ENCODE peak calls at places on chromosomes 5 and 9, in eight cellular contexts. F, Y, X, G, V, O, B and E are unnamed samples.

GRCh38 chr9:137168575-137168906 is 1.3 kb downstream of the LRRC26 start:
- DNase-seq in F (no peak), Y (peak; percentile 64), X (no peak), G (peak; percentile 53), V (no peak), O (no peak), B (no peak), E (no peak)

GRCh38 chr9:135551031-135551430 is 5.1 kb downstream of the OBP2A start:
- DNase-seq in F (no peak), Y (no peak), X (peak; percentile 41), G (no peak), V (no peak), O (no peak), B (no peak), E (no peak)

GRCh38 chr9:36118201-36118600 is 18.3 kb upstream of the GLIPR2 start:
- DNase-seq in F (no peak), Y (no peak), X (no peak), G (no peak), V (no peak), O (no peak), B (no peak), E (no peak)

GRCh38 chr5:138869763-138870500 is 5.2 kb downstream of the LRRTM2 start:
- DNase-seq in F (no peak), Y (no peak), X (no peak), G (no peak), V (no peak), O (no peak), B (no peak), E (no peak)

GRCh38 chr5:157159209-157159751 is 6.8 kb downstream of the GARIN3 start:
- DNase-seq in F (no peak), Y (no peak), X (no peak), G (no peak), V (no peak), O (no peak), B (no peak), E (no peak)

GRCh38 chr5:63564789-63565188 is 397.5 kb downstream of the HTR1A start:
- DNase-seq in F (no peak), Y (no peak), X (no peak), G (no peak), V (no peak), O (no peak), B (no peak), E (no peak)

GRCh38 chr9:106333487-106333886 is 529.5 kb upstream of the ZNF462 start:
- DNase-seq in F (no peak), Y (no peak), X (no peak), G (peak; percentile 27), V (no peak), O (no peak), B (no peak), E (no peak)

GRCh38 chr5:7886849-7887460 is 18.0 kb downstream of the MTRR start:
- DNase-seq in F (no peak), Y (no peak), X (no peak), G (peak; percentile 50), V (peak; percentile 72), O (no peak), B (no peak), E (peak; percentile 61)

GRCh38 chr5:55918097-55919035 is 67.2 kb downstream of the IL31RA start:
- DNase-seq in F (no peak), Y (peak; percentile 35), X (no peak), G (no peak), V (no peak), O (no peak), B (no peak), E (no peak)

GRCh38 chr5:132657676-132658382 is at the start of gene IL13:
- DNase-seq in F (no peak), Y (no peak), X (no peak), G (no peak), V (peak; percentile 19), O (no peak), B (no peak), E (no peak)

GRCh38 chr9:127942152-127943010 is 4.7 kb upstream of the DPM2 start:
- DNase-seq in F (peak; percentile 69), Y (peak; percentile 83), X (no peak), G (peak; percentile 76), V (peak; percentile 68), O (peak; percentile 91), B (peak; percentile 70), E (peak; percentile 84)

GRCh38 chr5:154849791-154850201 is 607 bp downstream of the FAXDC2 start:
- DNase-seq in F (no peak), Y (no peak), X (no peak), G (no peak), V (peak; percentile 54), O (no peak), B (no peak), E (peak; percentile 39)

GRCh38 chr9:120381839-120382238 is 198.1 kb downstream of the CDK5RAP2 start:
- DNase-seq in F (no peak), Y (no peak), X (no peak), G (no peak), V (no peak), O (peak; percentile 37), B (no peak), E (no peak)

GRCh38 chr5:146890733-146891440 is 12.3 kb upstream of the PPP2R2B start:
- DNase-seq in F (no peak), Y (no peak), X (no peak), G (no peak), V (peak; percentile 15), O (no peak), B (no peak), E (no peak)

GRCh38 chr5:93717162-93717561 is 24.2 kb downstream of the POU5F2 start:
- DNase-seq in F (no peak), Y (no peak), X (no peak), G (peak; percentile 31), V (peak; percentile 3), O (no peak), B (no peak), E (no peak)

GRCh38 chr5:161547573-161548471 is 1.3 kb upstream of the GABRB2 start:
- DNase-seq in F (no peak), Y (peak; percentile 61), X (peak; percentile 61), G (peak; percentile 1), V (peak; percentile 10), O (no peak), B (peak; percentile 36), E (no peak)

GRCh38 chr5:115398726-115399125 is 102.3 kb upstream of the CCDC112 start:
- DNase-seq in F (no peak), Y (no peak), X (no peak), G (no peak), V (no peak), O (no peak), B (no peak), E (no peak)

GRCh38 chr5:180191716-180192115 is 17.3 kb downstream of the RASGEF1C start:
- DNase-seq in F (no peak), Y (no peak), X (no peak), G (no peak), V (no peak), O (no peak), B (no peak), E (no peak)

DNA sequence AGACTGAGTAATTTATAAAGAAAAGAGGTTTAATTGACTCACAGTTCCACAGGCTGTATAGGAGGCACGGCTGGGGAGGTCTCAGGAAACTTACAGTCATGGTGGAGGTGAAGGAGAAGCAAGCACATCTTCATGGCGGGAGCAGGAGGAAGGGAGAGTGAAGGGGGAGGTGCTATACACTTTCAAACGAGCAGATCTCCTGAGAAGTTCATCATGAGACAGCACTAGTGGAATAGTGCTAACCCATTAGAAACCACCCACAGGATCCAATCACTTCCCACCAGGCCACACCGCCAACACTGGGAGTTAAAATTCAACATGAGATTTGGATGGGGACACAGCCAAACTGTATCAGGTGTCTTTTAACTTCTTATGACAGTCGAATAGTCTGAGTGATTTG is 1459.3 kb upstream of the ACO1 start:
- DNase-seq in F (no peak), Y (no peak), X (no peak), G (peak; percentile 44), V (no peak), O (no peak), B (no peak), E (no peak)
- TF ChIP-seq POLR2A in F (no peak), Y (no peak), X (no peak), G (no peak), V (no peak), O (no peak), B (no peak), E (no peak)

GRCh38 chr9:19048966-19049871 is at the start of gene RRAGA:
- DNase-seq in F (peak; percentile 85), Y (peak; percentile 97), X (peak; percentile 96), G (peak; percentile 97), V (peak; percentile 100), O (peak; percentile 97), B (peak; percentile 81), E (peak; percentile 98)
- TF ChIP-seq POLR2A in F (peak; percentile 97), Y (peak; percentile 96), X (peak; percentile 67), G (peak; percentile 98), V (peak; percentile 92), O (peak; percentile 74), B (peak; percentile 97), E (peak; percentile 99)

GRCh38 chr9:33172256-33172678 is 5.1 kb upstream of the B4GALT1 start:
- DNase-seq in F (no peak), Y (no peak), X (no peak), G (no peak), V (no peak), O (no peak), B (no peak), E (peak; percentile 35)
- TF ChIP-seq POLR2A in F (no peak), Y (no peak), X (no peak), G (no peak), V (no peak), O (no peak), B (no peak), E (no peak)

GRCh38 chr5:149151717-149152116 is 10.4 kb downstream of the ABLIM3 start:
- DNase-seq in F (no peak), Y (no peak), X (no peak), G (peak; percentile 29), V (no peak), O (no peak), B (no peak), E (peak; percentile 15)
- TF ChIP-seq POLR2A in F (no peak), Y (no peak), X (no peak), G (no peak), V (no peak), O (no peak), B (no peak), E (no peak)

GRCh38 chr9:131288217-131288616 is 1.3 kb upstream of the PLPP7 start:
- DNase-seq in F (no peak), Y (no peak), X (no peak), G (no peak), V (peak; percentile 52), O (no peak), B (no peak), E (no peak)
- TF ChIP-seq POLR2A in F (no peak), Y (no peak), X (no peak), G (no peak), V (no peak), O (no peak), B (no peak), E (no peak)